ENCODE peak calls at places on chromosomes 7 and 10, in four cellular contexts. Z is HTR-8/SVneo, C is dermis microvascular lymphatic vessel endothelial cell, Q is PC-9. T is an unnamed sample.

GRCh38 chr7:44394636-44395035 is 69.2 kb upstream of the CAMK2B start:
- DNase-seq in Z (no peak), C (no peak), Q (no peak), T (no peak)

GRCh38 chr7:20331231-20331880 is 656 bp downstream of the ITGB8 start:
- DNase-seq in Z (no peak), C (no peak), Q (peak), T (peak)

GRCh38 chr10:69247313-69247710 is 27.2 kb downstream of the HKDC1 start:
- DNase-seq in Z (no peak), C (no peak), Q (no peak), T (no peak)

GRCh38 chr10:78850611-78851010 is 218.2 kb upstream of the ZMIZ1 start:
- DNase-seq in Z (no peak), C (no peak), Q (no peak), T (no peak)

GRCh38 chr7:50370884-50371283 is 66.4 kb downstream of the IKZF1 start:
- DNase-seq in Z (no peak), C (no peak), Q (no peak), T (no peak)

GRCh38 chr7:17339139-17339538 is 40.7 kb downstream of the AHR start:
- DNase-seq in Z (no peak), C (no peak), Q (no peak), T (no peak)

GRCh38 chr10:3002304-3002703 is 65.0 kb upstream of the PFKP start:
- DNase-seq in Z (no peak), C (no peak), Q (no peak), T (no peak)

GRCh38 chr10:89869180-89869579 is 167.8 kb downstream of the KIF20B start:
- DNase-seq in Z (no peak), C (no peak), Q (no peak), T (no peak)

GRCh38 chr7:3440509-3440908 is 139.5 kb downstream of the SDK1 start:
- DNase-seq in Z (no peak), C (no peak), Q (no peak), T (no peak)

GRCh38 chr10:126904807-126905686 is at the start of gene DOCK1:
- DNase-seq in Z (peak), C (peak), Q (peak), T (peak)

GRCh38 chr10:90604636-90605035 is 253.2 kb downstream of the HTR7 start:
- DNase-seq in Z (no peak), C (no peak), Q (no peak), T (no peak)

GRCh38 chr7:27709137-27710075 is 30.6 kb upstream of the TAX1BP1 start:
- DNase-seq in Z (peak), C (no peak), Q (peak), T (no peak)

GRCh38 chr7:82605247-82605864 is 161.8 kb upstream of the CACNA2D1 start:
- DNase-seq in Z (peak), C (peak), Q (peak), T (no peak)

GRCh38 chr7:100506356-100506930 is 22.7 kb downstream of the NYAP1 start:
- DNase-seq in Z (no peak), C (peak), Q (no peak), T (no peak)

GRCh38 chr7:24720283-24720682 is 37.0 kb downstream of the GSDME start:
- DNase-seq in Z (no peak), C (no peak), Q (no peak), T (no peak)

GRCh38 chr10:96025566-96025965 is 17.8 kb upstream of the CCNJ start:
- DNase-seq in Z (no peak), C (no peak), Q (no peak), T (no peak)